ENCODE peak calls at places on chromosomes 13 and 19, in seven cellular contexts. One of them, this sample, is unnamed.

GRCh38 chr13:81480634-81481033 is 1139.7 kb upstream of the SPRY2 start:
- DNase-seq in stomach: no peak
- DNase-seq in IMR-90: no peak
- DNase-seq in A549: peak; percentile 1
- DNase-seq in cardiac muscle cell: no peak
- DNase-seq in AG04450: no peak
- DNase-seq in thoracic aorta: no peak
- DNase-seq in this sample: no peak

GRCh38 chr19:39053276-39054090 is 21.1 kb upstream of the FBXO27 start:
- DNase-seq in IMR-90: no peak
- DNase-seq in A549: peak; percentile 68
- DNase-seq in cardiac muscle cell: no peak
- DNase-seq in AG04450: no peak
- DNase-seq in stomach: peak; percentile 59
- DNase-seq in thoracic aorta: no peak
- DNase-seq in this sample: no peak

GRCh38 chr19:50331187-50332013 is 2.2 kb upstream of the KCNC3 start:
- DNase-seq in cardiac muscle cell: no peak
- DNase-seq in A549: no peak
- DNase-seq in AG04450: no peak
- DNase-seq in stomach: no peak
- DNase-seq in IMR-90: no peak
- DNase-seq in thoracic aorta: no peak
- DNase-seq in this sample: peak; percentile 57

GRCh38 chr19:15402411-15403150 is 16.2 kb downstream of the AKAP8L start:
- DNase-seq in IMR-90: no peak
- DNase-seq in AG04450: no peak
- DNase-seq in cardiac muscle cell: no peak
- DNase-seq in A549: no peak
- DNase-seq in thoracic aorta: no peak
- DNase-seq in stomach: no peak
- DNase-seq in this sample: no peak

GRCh38 chr13:33612641-33613638 is 205.0 kb upstream of the RFC3 start:
- DNase-seq in thoracic aorta: no peak
- DNase-seq in AG04450: no peak
- DNase-seq in cardiac muscle cell: no peak
- DNase-seq in IMR-90: no peak
- DNase-seq in stomach: no peak
- DNase-seq in A549: no peak
- DNase-seq in this sample: peak; percentile 21

GRCh38 chr19:45311640-45312039 is 11.0 kb downstream of the CKM start:
- DNase-seq in stomach: no peak
- DNase-seq in cardiac muscle cell: no peak
- DNase-seq in A549: no peak
- DNase-seq in IMR-90: no peak
- DNase-seq in AG04450: no peak
- DNase-seq in thoracic aorta: no peak
- DNase-seq in this sample: no peak

GRCh38 chr19:899363-900301 is 6.3 kb downstream of the RNU6-9 start:
- DNase-seq in IMR-90: no peak
- DNase-seq in stomach: no peak
- DNase-seq in A549: no peak
- DNase-seq in AG04450: no peak
- DNase-seq in thoracic aorta: no peak
- DNase-seq in cardiac muscle cell: no peak
- DNase-seq in this sample: no peak

GRCh38 chr19:3554254-3555083 is 2.9 kb downstream of the MFSD12 start:
- DNase-seq in thoracic aorta: no peak
- DNase-seq in AG04450: no peak
- DNase-seq in cardiac muscle cell: no peak
- DNase-seq in IMR-90: no peak
- DNase-seq in stomach: no peak
- DNase-seq in A549: no peak
- DNase-seq in this sample: peak; percentile 59

GRCh38 chr19:16372065-16372915 is 47.7 kb downstream of the KLF2 start:
- DNase-seq in stomach: no peak
- DNase-seq in thoracic aorta: no peak
- DNase-seq in A549: no peak
- DNase-seq in IMR-90: no peak
- DNase-seq in AG04450: no peak
- DNase-seq in cardiac muscle cell: no peak
- DNase-seq in this sample: no peak

DNA sequence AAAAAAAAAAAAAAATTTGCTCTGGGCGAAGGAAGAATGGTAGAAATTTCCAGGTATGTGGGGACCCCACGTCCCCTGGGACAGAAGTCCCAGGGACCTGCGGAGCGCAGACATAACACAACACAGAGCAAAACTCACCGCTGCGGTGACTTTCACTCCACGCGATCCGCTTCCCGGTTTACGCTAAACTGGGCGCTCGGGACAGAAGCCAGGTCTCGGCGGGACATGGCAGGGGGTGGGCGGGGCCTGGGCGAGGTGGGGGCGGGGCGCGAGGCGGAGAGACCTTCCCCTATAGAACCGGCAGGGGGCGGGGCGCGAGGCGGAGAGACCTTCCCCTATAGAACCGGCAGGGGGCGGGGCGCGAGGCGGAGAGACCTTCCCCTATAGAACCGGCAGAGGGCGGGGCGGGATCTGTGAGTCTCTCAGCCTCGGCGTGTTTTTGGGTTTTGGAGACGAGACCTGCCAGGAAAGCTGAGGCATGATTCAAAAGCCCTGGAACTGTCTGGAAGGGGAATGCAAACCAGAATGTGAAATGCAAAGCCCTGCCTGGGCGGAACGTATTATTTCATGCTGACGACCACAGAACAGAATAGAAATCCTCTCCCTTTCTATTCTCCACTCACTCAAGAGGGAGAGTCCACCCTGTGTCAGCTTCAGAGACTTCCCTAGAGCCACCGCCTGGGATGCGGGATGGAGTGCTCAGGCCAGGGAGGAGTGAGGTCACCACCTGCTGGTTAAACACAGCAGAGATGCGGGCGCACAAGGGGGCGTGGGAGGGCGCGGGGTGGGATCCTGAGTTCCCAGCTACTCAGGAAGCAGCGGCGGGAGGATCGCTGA is 20.2 kb upstream of the ERVV-1 start:
- DNase-seq in IMR-90: peak; percentile 66
- DNase-seq in cardiac muscle cell: peak; percentile 89
- DNase-seq in thoracic aorta: peak; percentile 69
- DNase-seq in stomach: peak; percentile 85
- DNase-seq in A549: peak; percentile 13
- DNase-seq in AG04450: peak; percentile 55
- DNase-seq in this sample: peak; percentile 40
- TF ChIP-seq CTCF in IMR-90: peak; percentile 59
- TF ChIP-seq CTCF in cardiac muscle cell: peak; percentile 35
- TF ChIP-seq CTCF in thoracic aorta: peak; percentile 75
- TF ChIP-seq CTCF in stomach: peak; percentile 79
- TF ChIP-seq CTCF in A549: no peak
- TF ChIP-seq CTCF in AG04450: peak; percentile 53
- TF ChIP-seq CTCF in this sample: no peak

GRCh38 chr19:5806133-5806489 is 1.2 kb downstream of the NRTN start:
- DNase-seq in IMR-90: no peak
- DNase-seq in stomach: no peak
- DNase-seq in cardiac muscle cell: no peak
- DNase-seq in A549: no peak
- DNase-seq in thoracic aorta: no peak
- DNase-seq in AG04450: no peak
- DNase-seq in this sample: no peak
- H3K4me3 ChIP-seq in IMR-90: no peak overlapping the region
- H3K4me3 ChIP-seq in stomach: peak overlapping the region; percentile 63
- H3K4me3 ChIP-seq in cardiac muscle cell: peak overlapping the region; percentile 53
- H3K4me3 ChIP-seq in A549: no peak overlapping the region
- H3K4me3 ChIP-seq in thoracic aorta: no peak overlapping the region
- H3K4me3 ChIP-seq in AG04450: no peak overlapping the region
- H3K4me3 ChIP-seq in this sample: no peak overlapping the region

GRCh38 chr19:43318203-43318602 is 35.3 kb upstream of the CD177 start:
- DNase-seq in A549: no peak
- DNase-seq in cardiac muscle cell: no peak
- DNase-seq in AG04450: no peak
- DNase-seq in thoracic aorta: no peak
- DNase-seq in stomach: no peak
- DNase-seq in IMR-90: no peak
- DNase-seq in this sample: no peak

GRCh38 chr19:43315851-43316250 is 37.6 kb upstream of the CD177 start:
- DNase-seq in stomach: no peak
- DNase-seq in thoracic aorta: no peak
- DNase-seq in IMR-90: no peak
- DNase-seq in A549: no peak
- DNase-seq in cardiac muscle cell: no peak
- DNase-seq in AG04450: no peak
- DNase-seq in this sample: no peak

GRCh38 chr19:43318796-43319314 is 34.6 kb upstream of the CD177 start:
- DNase-seq in AG04450: no peak
- DNase-seq in A549: no peak
- DNase-seq in cardiac muscle cell: no peak
- DNase-seq in stomach: no peak
- DNase-seq in IMR-90: no peak
- DNase-seq in thoracic aorta: no peak
- DNase-seq in this sample: no peak

GRCh38 chr19:43313711-43314495 is 39.6 kb upstream of the CD177 start:
- DNase-seq in A549: no peak
- DNase-seq in cardiac muscle cell: no peak
- DNase-seq in thoracic aorta: no peak
- DNase-seq in stomach: no peak
- DNase-seq in IMR-90: no peak
- DNase-seq in AG04450: no peak
- DNase-seq in this sample: no peak

GRCh38 chr19:43316591-43317319 is 36.7 kb upstream of the CD177 start:
- DNase-seq in IMR-90: peak; percentile 45
- DNase-seq in A549: peak; percentile 66
- DNase-seq in AG04450: no peak
- DNase-seq in stomach: peak; percentile 60
- DNase-seq in cardiac muscle cell: peak; percentile 15
- DNase-seq in thoracic aorta: no peak
- DNase-seq in this sample: peak; percentile 23
- TF ChIP-seq CTCF in IMR-90: peak; percentile 55
- TF ChIP-seq CTCF in A549: peak; percentile 69
- TF ChIP-seq CTCF in AG04450: peak; percentile 54
- TF ChIP-seq CTCF in stomach: no peak
- TF ChIP-seq CTCF in cardiac muscle cell: peak; percentile 26
- TF ChIP-seq CTCF in thoracic aorta: no peak
- TF ChIP-seq CTCF in this sample: peak; percentile 20

GRCh38 chr13:51814071-51814470 is 10.1 kb upstream of the DHRS12 start:
- DNase-seq in cardiac muscle cell: no peak
- DNase-seq in stomach: no peak
- DNase-seq in A549: no peak
- DNase-seq in AG04450: no peak
- DNase-seq in thoracic aorta: no peak
- DNase-seq in IMR-90: no peak
- DNase-seq in this sample: no peak

GRCh38 chr13:51811046-51811445 is 7.1 kb upstream of the DHRS12 start:
- DNase-seq in AG04450: no peak
- DNase-seq in thoracic aorta: no peak
- DNase-seq in stomach: no peak
- DNase-seq in cardiac muscle cell: no peak
- DNase-seq in A549: no peak
- DNase-seq in IMR-90: no peak
- DNase-seq in this sample: no peak

GRCh38 chr13:51814825-51815650 is 11.1 kb upstream of the DHRS12 start:
- DNase-seq in cardiac muscle cell: peak; percentile 74
- DNase-seq in thoracic aorta: no peak
- DNase-seq in AG04450: no peak
- DNase-seq in IMR-90: peak; percentile 50
- DNase-seq in stomach: peak; percentile 78
- DNase-seq in A549: peak; percentile 45
- DNase-seq in this sample: peak; percentile 87

GRCh38 chr13:51808811-51809210 is 4.8 kb upstream of the DHRS12 start:
- DNase-seq in thoracic aorta: no peak
- DNase-seq in A549: no peak
- DNase-seq in AG04450: no peak
- DNase-seq in IMR-90: no peak
- DNase-seq in cardiac muscle cell: no peak
- DNase-seq in stomach: no peak
- DNase-seq in this sample: no peak

GRCh38 chr13:51811920-51812328 is 8.0 kb upstream of the DHRS12 start:
- DNase-seq in thoracic aorta: no peak
- DNase-seq in IMR-90: no peak
- DNase-seq in AG04450: no peak
- DNase-seq in stomach: no peak
- DNase-seq in cardiac muscle cell: no peak
- DNase-seq in A549: no peak
- DNase-seq in this sample: peak; percentile 57
- H3K4me3 ChIP-seq in thoracic aorta: no peak overlapping the region
- H3K4me3 ChIP-seq in IMR-90: no peak overlapping the region
- H3K4me3 ChIP-seq in AG04450: no peak overlapping the region
- H3K4me3 ChIP-seq in stomach: no peak overlapping the region
- H3K4me3 ChIP-seq in cardiac muscle cell: no peak overlapping the region
- H3K4me3 ChIP-seq in A549: no peak overlapping the region
- H3K4me3 ChIP-seq in this sample: no peak overlapping the region

GRCh38 chr19:41958367-41959055 is 610 bp downstream of the RABAC1 start:
- DNase-seq in AG04450: peak; percentile 13
- DNase-seq in cardiac muscle cell: peak; percentile 74
- DNase-seq in A549: peak; percentile 87
- DNase-seq in IMR-90: peak; percentile 62
- DNase-seq in thoracic aorta: peak; percentile 59
- DNase-seq in stomach: peak; percentile 93
- DNase-seq in this sample: peak; percentile 79
- TF ChIP-seq CTCF in AG04450: no peak
- TF ChIP-seq CTCF in cardiac muscle cell: no peak
- TF ChIP-seq CTCF in A549: no peak
- TF ChIP-seq CTCF in IMR-90: no peak
- TF ChIP-seq CTCF in thoracic aorta: no peak
- TF ChIP-seq CTCF in stomach: no peak
- TF ChIP-seq CTCF in this sample: no peak

This sample was measured in GM12865.